ENCODE peak calls at places on chromosomes 1 and 21, in five cellular contexts. W is breast epithelium, U is astrocyte of the spinal cord, M is choroid plexus epithelial cell, Q is GM12878. Y is an unnamed sample.

GRCh38 chr1:21098186-21098915 is 78.3 kb downstream of the EIF4G3 start:
- DNase-seq in U (no peak), W (no peak), Q (no peak), M (no peak), Y (no peak)

GRCh38 chr1:221025391-221026355 is 146.4 kb downstream of the HLX start:
- DNase-seq in U (no peak), M (peak), Q (no peak), W (no peak), Y (peak)

GRCh38 chr1:160552425-160552824 is 26.9 kb downstream of the CD84 start:
- DNase-seq in M (no peak), Q (no peak), U (no peak), W (no peak), Y (no peak)

GRCh38 chr1:156836041-156836654 is 19.5 kb upstream of the SH2D2A start:
- DNase-seq in W (no peak), Q (peak), M (no peak), U (no peak), Y (no peak)

GRCh38 chr21:46168238-46168637 is 12.9 kb upstream of the FTCD start:
- DNase-seq in U (no peak), Q (no peak), M (no peak), W (no peak), Y (no peak)

GRCh38 chr1:12629521-12629956 is 11.5 kb upstream of the DHRS3 start:
- DNase-seq in U (no peak), Q (no peak), M (no peak), W (no peak), Y (no peak)

GRCh38 chr1:5691795-5692517 is 300.3 kb downstream of the NPHP4 start:
- DNase-seq in Q (no peak), W (no peak), M (no peak), U (no peak), Y (no peak)

GRCh38 chr21:42683371-42684108 is 30.1 kb downstream of the PDE9A start:
- DNase-seq in U (no peak), M (no peak), Q (no peak), W (no peak), Y (no peak)

GRCh38 chr1:21651214-21652042 is 17.7 kb downstream of the RAP1GAP start:
- DNase-seq in W (no peak), Q (no peak), M (peak), U (no peak), Y (no peak)

GRCh38 chr1:198754670-198755069 is 115.8 kb downstream of the PTPRC start:
- DNase-seq in Q (no peak), M (no peak), U (no peak), W (no peak), Y (no peak)

GRCh38 chr1:20233394-20233793 is 47.1 kb upstream of the PLA2G2C start:
- DNase-seq in Q (no peak), W (no peak), U (peak), M (peak), Y (peak)

GRCh38 chr1:14878951-14879350 is 274.6 kb upstream of the TMEM51 start:
- DNase-seq in M (no peak), Q (no peak), W (no peak), U (no peak), Y (no peak)

GRCh38 chr1:43796111-43796581 is 88.8 kb downstream of the ST3GAL3 start:
- DNase-seq in U (peak), W (no peak), M (peak), Q (no peak), Y (peak)

GRCh38 chr1:57204942-57205787 is 218.7 kb downstream of the DAB1 start:
- DNase-seq in W (no peak), Q (no peak), M (no peak), U (no peak), Y (no peak)

GRCh38 chr1:230550428-230550827 is 91.9 kb upstream of the COG2 start:
- DNase-seq in Q (no peak), W (no peak), U (no peak), M (no peak), Y (no peak)

GRCh38 chr1:34831721-34832246 is 27.8 kb downstream of the SMIM12 start:
- DNase-seq in U (no peak), Q (no peak), M (no peak), W (no peak), Y (no peak)

GRCh38 chr1:2591581-2592261 is 5.1 kb downstream of the PRXL2B start:
- DNase-seq in U (no peak), W (peak), M (no peak), Q (no peak), Y (no peak)

GRCh38 chr1:164470996-164471395 is 88.0 kb upstream of the PBX1 start:
- DNase-seq in U (no peak), M (no peak), Q (no peak), W (no peak), Y (no peak)

GRCh38 chr21:40681164-40681859 is 165.6 kb downstream of the DSCAM start:
- DNase-seq in W (no peak), U (no peak), Q (no peak), M (no peak), Y (no peak)

GRCh38 chr1:177181631-177182291 is 11.0 kb downstream of the BRINP2 start:
- DNase-seq in M (peak), U (peak), Q (no peak), W (no peak), Y (peak)

GRCh38 chr1:207017615-207018559 is 14.7 kb downstream of the C1orf116 start:
- DNase-seq in U (peak), Q (no peak), W (no peak), M (no peak), Y (no peak)

GRCh38 chr1:31515061-31515775 is 61.1 kb upstream of the TINAGL1 start:
- DNase-seq in M (no peak), Q (no peak), W (no peak), U (no peak), Y (no peak)

GRCh38 chr1:31515936-31516335 is 60.4 kb upstream of the TINAGL1 start:
- DNase-seq in U (no peak), Q (no peak), W (no peak), M (no peak), Y (no peak)

GRCh38 chr1:31521761-31522555 is 54.4 kb upstream of the TINAGL1 start:
- DNase-seq in U (no peak), W (no peak), Q (no peak), M (no peak), Y (no peak)

GRCh38 chr1:31514117-31514516 is 62.2 kb upstream of the TINAGL1 start:
- DNase-seq in U (no peak), M (no peak), Q (no peak), W (no peak), Y (no peak)

GRCh38 chr1:31517301-31517700 is 59.0 kb upstream of the TINAGL1 start:
- DNase-seq in Q (no peak), M (no peak), W (no peak), U (no peak), Y (no peak)
- TF ChIP-seq CTCF in Q (no peak), M (no peak), W (no peak), U (no peak), Y (no peak)

DNA sequence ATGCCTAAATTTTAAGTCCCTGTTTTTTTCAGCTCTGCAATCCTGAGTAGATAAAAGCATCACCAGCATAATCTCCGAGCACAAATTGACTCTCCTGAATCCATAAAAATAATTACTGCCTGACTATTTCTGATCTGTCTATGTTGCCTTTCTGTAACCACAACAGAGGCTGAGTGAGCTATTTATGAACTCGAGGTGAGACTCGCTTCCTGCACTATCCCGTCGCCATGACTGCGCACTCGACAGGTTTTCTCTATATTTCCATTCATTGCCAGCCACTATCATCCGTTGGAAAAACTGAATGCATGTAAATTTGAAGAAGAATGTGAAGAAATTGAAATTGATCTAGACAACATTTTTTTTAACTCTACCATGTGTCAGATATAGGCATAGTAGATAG is 897.2 kb downstream of the ADGRL2 start:
- DNase-seq in M (no peak), Q (no peak), W (no peak), U (no peak), Y (no peak)
- H3K4me3 ChIP-seq in M (no peak), Q (no peak), W (no peak), U (no peak), Y (no peak)

GRCh38 chr1:52834798-52835197 is 7.8 kb upstream of the ZYG11A start:
- DNase-seq in W (no peak), Q (no peak), U (no peak), M (no peak), Y (peak)

GRCh38 chr1:52836035-52836434 is 6.5 kb upstream of the ZYG11A start:
- DNase-seq in M (no peak), Q (no peak), U (no peak), W (no peak), Y (no peak)
- TF ChIP-seq CTCF in M (no peak), Q (no peak), U (no peak), W (no peak), Y (no peak)

GRCh38 chr1:204803607-204804006 is 67.1 kb upstream of the NFASC start:
- DNase-seq in Q (no peak), M (no peak), W (no peak), U (no peak), Y (no peak)

GRCh38 chr1:204812842-204813241 is 57.8 kb upstream of the NFASC start:
- DNase-seq in W (no peak), M (no peak), U (no peak), Q (no peak), Y (no peak)

GRCh38 chr1:204809488-204809887 is 61.2 kb upstream of the NFASC start:
- DNase-seq in U (no peak), W (no peak), M (no peak), Q (no peak), Y (no peak)

GRCh38 chr1:204806943-204807624 is 63.6 kb upstream of the NFASC start:
- DNase-seq in U (peak), M (peak), W (peak), Q (peak), Y (peak)
- H3K4me3 ChIP-seq in U (peak), M (peak), W (peak), Q (peak), Y (peak)

GRCh38 chr1:100428160-100428559 is 75.9 kb downstream of the CDC14A start:
- DNase-seq in M (no peak), Q (no peak), W (no peak), U (no peak), Y (no peak)

GRCh38 chr1:100419072-100419471 is 66.8 kb downstream of the CDC14A start:
- DNase-seq in M (no peak), Q (no peak), W (no peak), U (no peak), Y (no peak)

GRCh38 chr1:100422065-100422464 is 69.8 kb downstream of the CDC14A start:
- DNase-seq in U (no peak), W (no peak), Q (no peak), M (no peak), Y (no peak)

DNA sequence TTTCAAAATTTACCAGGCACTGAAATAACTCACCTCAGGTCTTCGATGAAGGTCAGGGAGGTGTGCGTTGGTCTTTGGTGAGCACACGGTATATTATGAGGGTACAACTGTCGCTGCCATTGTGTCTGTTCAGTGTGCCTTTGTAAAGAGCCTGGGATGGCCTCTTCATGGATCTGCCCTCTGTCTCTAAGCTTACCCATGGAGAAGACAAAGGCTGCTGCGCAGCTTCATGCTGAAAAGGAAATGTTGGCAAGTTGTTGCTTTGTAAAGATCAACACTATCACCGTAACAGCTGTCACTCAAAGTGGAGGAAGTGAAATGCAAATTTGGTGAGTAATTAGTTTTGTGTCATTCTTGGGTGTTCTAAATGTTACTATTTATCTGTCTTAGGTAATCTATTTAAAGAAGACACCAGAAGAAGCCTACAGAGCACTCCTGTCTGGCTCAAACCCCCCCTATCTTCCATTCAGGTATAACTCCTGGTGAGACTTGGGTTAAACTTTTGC is 71.6 kb downstream of the CDC14A start:
- DNase-seq in Q (peak), W (no peak), M (no peak), U (no peak), Y (no peak)
- TF ChIP-seq CTCF in Q (no peak), W (no peak), M (no peak), U (no peak), Y (no peak)

Y was measured in foreskin fibroblast.